ENCODE peak calls at places on chromosomes 4 and X, in four cellular contexts. One of them, this sample, is unnamed. For H3K4me1, the result is how much of the 10 kb centered on the place peaks cover.

GRCh38 chr4:88147799-88148217 is 10.6 kb downstream of the ABCG2 start:
- DNase-seq in right cardiac atrium: no peak
- DNase-seq in lower lobe of right lung: no peak
- DNase-seq in cardiac muscle cell: no peak
- DNase-seq in this sample: no peak

GRCh38 chrX:25810202-25810601 is 327.9 kb upstream of the MAGEB18 start:
- DNase-seq in right cardiac atrium: no peak
- DNase-seq in lower lobe of right lung: no peak
- DNase-seq in cardiac muscle cell: peak
- DNase-seq in this sample: no peak

GRCh38 chr4:156949373-156949814 is 22.2 kb downstream of the PDGFC start:
- DNase-seq in right cardiac atrium: no peak
- DNase-seq in lower lobe of right lung: no peak
- DNase-seq in cardiac muscle cell: peak
- DNase-seq in this sample: no peak

GRCh38 chr4:45453258-45453841 is 670.5 kb downstream of the GABRG1 start:
- DNase-seq in right cardiac atrium: no peak
- DNase-seq in lower lobe of right lung: no peak
- DNase-seq in cardiac muscle cell: peak
- DNase-seq in this sample: no peak

GRCh38 chr4:110518889-110519490 is 43.0 kb downstream of the ENPEP start:
- DNase-seq in right cardiac atrium: no peak
- DNase-seq in lower lobe of right lung: no peak
- DNase-seq in cardiac muscle cell: peak
- DNase-seq in this sample: no peak

GRCh38 chr4:154838155-154838554 is 57.1 kb downstream of the RBM46 start:
- DNase-seq in right cardiac atrium: no peak
- DNase-seq in lower lobe of right lung: no peak
- DNase-seq in cardiac muscle cell: no peak
- DNase-seq in this sample: no peak

GRCh38 chr4:82957045-82957444 is 53.6 kb downstream of the LIN54 start:
- DNase-seq in right cardiac atrium: no peak
- DNase-seq in lower lobe of right lung: no peak
- DNase-seq in cardiac muscle cell: no peak
- DNase-seq in this sample: no peak

GRCh38 chr4:174084542-174084941 is 198.9 kb downstream of the FBXO8 start:
- DNase-seq in right cardiac atrium: no peak
- DNase-seq in lower lobe of right lung: no peak
- DNase-seq in cardiac muscle cell: peak
- DNase-seq in this sample: no peak

GRCh38 chrX:79270401-79270800 is 96.7 kb downstream of the ITM2A start:
- DNase-seq in right cardiac atrium: peak
- DNase-seq in lower lobe of right lung: peak
- DNase-seq in cardiac muscle cell: peak
- DNase-seq in this sample: peak

GRCh38 chr4:176270669-176271068 is 1.6 kb upstream of the ASB5 start:
- DNase-seq in right cardiac atrium: no peak
- DNase-seq in lower lobe of right lung: no peak
- DNase-seq in cardiac muscle cell: peak
- DNase-seq in this sample: no peak

GRCh38 chr4:184444215-184444952 is 30.0 kb downstream of the IRF2 start:
- DNase-seq in right cardiac atrium: no peak
- DNase-seq in lower lobe of right lung: no peak
- DNase-seq in cardiac muscle cell: no peak
- DNase-seq in this sample: no peak

GRCh38 chrX:2224597-2225235 is 276.1 kb downstream of the DHRSX start:
- DNase-seq in right cardiac atrium: no peak
- DNase-seq in lower lobe of right lung: no peak
- DNase-seq in cardiac muscle cell: no peak
- DNase-seq in this sample: no peak

GRCh38 chr4:156154978-156155377 is 201.3 kb upstream of the CTSO start:
- DNase-seq in right cardiac atrium: no peak
- DNase-seq in lower lobe of right lung: no peak
- DNase-seq in cardiac muscle cell: peak
- DNase-seq in this sample: no peak

GRCh38 chr4:134777626-134778025 is 576.0 kb upstream of the PABPC4L start:
- DNase-seq in right cardiac atrium: no peak
- DNase-seq in lower lobe of right lung: no peak
- DNase-seq in cardiac muscle cell: peak
- DNase-seq in this sample: no peak

GRCh38 chr4:6359536-6360308 is 90.1 kb downstream of the WFS1 start:
- DNase-seq in right cardiac atrium: no peak
- DNase-seq in lower lobe of right lung: no peak
- DNase-seq in cardiac muscle cell: no peak
- DNase-seq in this sample: no peak

GRCh38 chr4:19167321-19167720 is 1084.4 kb upstream of the SLIT2 start:
- DNase-seq in right cardiac atrium: no peak
- DNase-seq in lower lobe of right lung: no peak
- DNase-seq in cardiac muscle cell: no peak
- DNase-seq in this sample: no peak

GRCh38 chr4:82984459-82984858 is 26.2 kb downstream of the LIN54 start:
- DNase-seq in right cardiac atrium: no peak
- DNase-seq in lower lobe of right lung: no peak
- DNase-seq in cardiac muscle cell: peak
- DNase-seq in this sample: no peak

GRCh38 chrX:31092476-31092875 is 20.6 kb upstream of the FTHL17 start:
- DNase-seq in right cardiac atrium: no peak
- DNase-seq in lower lobe of right lung: no peak
- DNase-seq in cardiac muscle cell: peak
- DNase-seq in this sample: no peak

GRCh38 chr4:154467886-154468285 is 23.7 kb downstream of the DCHS2 start:
- DNase-seq in right cardiac atrium: no peak
- DNase-seq in lower lobe of right lung: no peak
- DNase-seq in cardiac muscle cell: no peak
- DNase-seq in this sample: no peak

GRCh38 chrX:21683910-21684309 is 25.8 kb upstream of the KLHL34 start:
- DNase-seq in right cardiac atrium: no peak
- DNase-seq in lower lobe of right lung: no peak
- DNase-seq in cardiac muscle cell: no peak
- DNase-seq in this sample: no peak

GRCh38 chr4:107622006-107622405 is 98.0 kb downstream of the PAPSS1 start:
- DNase-seq in right cardiac atrium: no peak
- DNase-seq in lower lobe of right lung: no peak
- DNase-seq in cardiac muscle cell: no peak
- DNase-seq in this sample: no peak

GRCh38 chr4:167119392-167119791 is 114.9 kb downstream of the SPOCK3 start:
- DNase-seq in right cardiac atrium: no peak
- DNase-seq in lower lobe of right lung: no peak
- DNase-seq in cardiac muscle cell: no peak
- DNase-seq in this sample: no peak

GRCh38 chr4:163790231-163790630 is 295.7 kb downstream of the TMA16 start:
- DNase-seq in right cardiac atrium: no peak
- DNase-seq in lower lobe of right lung: no peak
- DNase-seq in cardiac muscle cell: no peak
- DNase-seq in this sample: no peak

GRCh38 chrX:138925330-138925729 is 213.8 kb upstream of the FGF13 start:
- DNase-seq in right cardiac atrium: no peak
- DNase-seq in lower lobe of right lung: no peak
- DNase-seq in cardiac muscle cell: peak
- DNase-seq in this sample: no peak

GRCh38 chr4:81852031-81852715 is 380.5 kb upstream of the RASGEF1B start:
- DNase-seq in right cardiac atrium: no peak
- DNase-seq in lower lobe of right lung: no peak
- DNase-seq in cardiac muscle cell: no peak
- DNase-seq in this sample: no peak

GRCh38 chrX:8879750-8880149 is 78.6 kb upstream of the FAM9A start:
- DNase-seq in right cardiac atrium: no peak
- DNase-seq in lower lobe of right lung: peak
- DNase-seq in cardiac muscle cell: peak
- DNase-seq in this sample: peak

GRCh38 chr4:7928711-7929505 is 10.8 kb downstream of the AFAP1 start:
- DNase-seq in right cardiac atrium: no peak
- DNase-seq in lower lobe of right lung: no peak
- DNase-seq in cardiac muscle cell: no peak
- DNase-seq in this sample: no peak

GRCh38 chrX:65476564-65476963 is 58.0 kb downstream of the LAS1L start:
- DNase-seq in right cardiac atrium: no peak
- DNase-seq in lower lobe of right lung: no peak
- DNase-seq in cardiac muscle cell: no peak
- DNase-seq in this sample: no peak

GRCh38 chrX:24371391-24371972 is 11.0 kb downstream of the SUPT20HL1 start:
- DNase-seq in right cardiac atrium: peak
- DNase-seq in lower lobe of right lung: no peak
- DNase-seq in cardiac muscle cell: peak
- DNase-seq in this sample: no peak

GRCh38 chr4:186725422-186726149 is 1.9 kb upstream of the FAT1 start:
- DNase-seq in right cardiac atrium: peak
- DNase-seq in lower lobe of right lung: peak
- DNase-seq in cardiac muscle cell: peak
- DNase-seq in this sample: peak
- H3K4me3 ChIP-seq in right cardiac atrium: peak
- H3K4me3 ChIP-seq in lower lobe of right lung: peak
- H3K4me3 ChIP-seq in cardiac muscle cell: peak
- H3K4me3 ChIP-seq in this sample: peak

GRCh38 chrX:148867596-148867995 is 367.2 kb downstream of the AFF2 start:
- DNase-seq in right cardiac atrium: no peak
- DNase-seq in lower lobe of right lung: no peak
- DNase-seq in cardiac muscle cell: no peak
- DNase-seq in this sample: no peak
- H3K4me1 ChIP-seq in right cardiac atrium: under half
- H3K4me1 ChIP-seq in lower lobe of right lung: under half
- H3K4me1 ChIP-seq in cardiac muscle cell: under half
- H3K4me1 ChIP-seq in this sample: under half

DNA sequence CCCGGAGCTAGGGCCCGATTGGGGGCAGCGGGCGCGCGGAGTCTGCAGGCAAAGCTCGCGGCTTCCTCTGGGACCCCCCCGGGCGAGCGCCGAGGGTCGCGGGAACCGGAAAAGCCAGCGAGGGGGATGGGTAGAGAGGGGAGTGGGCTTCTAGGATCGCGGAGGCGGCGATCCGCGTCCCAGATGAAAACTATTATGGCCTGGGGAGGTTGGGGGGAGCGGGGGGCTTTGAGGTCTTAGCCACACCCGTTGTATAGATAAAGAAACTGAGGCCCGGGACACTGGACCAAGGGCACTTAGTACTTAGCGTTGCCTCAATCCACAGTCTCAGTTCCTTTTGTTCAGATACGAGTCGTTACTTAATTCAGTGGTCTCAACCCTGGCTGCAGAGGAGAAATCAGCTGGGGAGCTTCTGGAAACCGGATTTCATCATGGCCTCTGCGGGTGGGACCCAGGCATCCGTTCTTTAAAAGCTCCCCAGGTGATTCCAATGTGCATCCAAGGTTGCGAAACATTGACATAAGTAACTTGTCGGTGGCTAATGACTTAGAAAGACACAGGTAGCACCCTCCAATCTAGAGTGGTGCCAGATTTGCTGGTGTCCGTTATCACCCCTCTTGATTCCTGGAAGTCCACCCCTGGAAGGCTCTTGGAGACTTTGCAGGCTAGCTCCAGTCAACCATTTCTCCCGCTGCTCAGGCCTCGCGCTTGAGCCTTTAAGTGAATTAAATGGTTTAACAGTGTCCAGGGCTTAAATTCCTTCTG is 90.7 kb downstream of the GEMIN8 start:
- DNase-seq in right cardiac atrium: no peak
- DNase-seq in lower lobe of right lung: no peak
- DNase-seq in cardiac muscle cell: no peak
- DNase-seq in this sample: no peak
- H3K4me3 ChIP-seq in right cardiac atrium: peak
- H3K4me3 ChIP-seq in lower lobe of right lung: peak
- H3K4me3 ChIP-seq in cardiac muscle cell: peak
- H3K4me3 ChIP-seq in this sample: no peak

GRCh38 chrX:45758738-45759397 is 558.2 kb upstream of the DIPK2B start:
- DNase-seq in right cardiac atrium: no peak
- DNase-seq in lower lobe of right lung: no peak
- DNase-seq in cardiac muscle cell: no peak
- DNase-seq in this sample: no peak
- H3K4me1 ChIP-seq in right cardiac atrium: under half
- H3K4me1 ChIP-seq in lower lobe of right lung: under half
- H3K4me1 ChIP-seq in cardiac muscle cell: under half
- H3K4me1 ChIP-seq in this sample: under half

GRCh38 chr4:78776729-78777555 is 792 bp downstream of the BMP2K start:
- DNase-seq in right cardiac atrium: peak
- DNase-seq in lower lobe of right lung: peak
- DNase-seq in cardiac muscle cell: peak
- DNase-seq in this sample: peak

GRCh38 chr4:78776031-78776728 is at the start of gene BMP2K:
- DNase-seq in right cardiac atrium: peak
- DNase-seq in lower lobe of right lung: peak
- DNase-seq in cardiac muscle cell: peak
- DNase-seq in this sample: peak

GRCh38 chr4:78774395-78774794 is 1.8 kb upstream of the BMP2K start:
- DNase-seq in right cardiac atrium: no peak
- DNase-seq in lower lobe of right lung: no peak
- DNase-seq in cardiac muscle cell: no peak
- DNase-seq in this sample: no peak

GRCh38 chr4:78777556-78777900 is 1.4 kb downstream of the BMP2K start:
- DNase-seq in right cardiac atrium: no peak
- DNase-seq in lower lobe of right lung: no peak
- DNase-seq in cardiac muscle cell: no peak
- DNase-seq in this sample: no peak

DNA sequence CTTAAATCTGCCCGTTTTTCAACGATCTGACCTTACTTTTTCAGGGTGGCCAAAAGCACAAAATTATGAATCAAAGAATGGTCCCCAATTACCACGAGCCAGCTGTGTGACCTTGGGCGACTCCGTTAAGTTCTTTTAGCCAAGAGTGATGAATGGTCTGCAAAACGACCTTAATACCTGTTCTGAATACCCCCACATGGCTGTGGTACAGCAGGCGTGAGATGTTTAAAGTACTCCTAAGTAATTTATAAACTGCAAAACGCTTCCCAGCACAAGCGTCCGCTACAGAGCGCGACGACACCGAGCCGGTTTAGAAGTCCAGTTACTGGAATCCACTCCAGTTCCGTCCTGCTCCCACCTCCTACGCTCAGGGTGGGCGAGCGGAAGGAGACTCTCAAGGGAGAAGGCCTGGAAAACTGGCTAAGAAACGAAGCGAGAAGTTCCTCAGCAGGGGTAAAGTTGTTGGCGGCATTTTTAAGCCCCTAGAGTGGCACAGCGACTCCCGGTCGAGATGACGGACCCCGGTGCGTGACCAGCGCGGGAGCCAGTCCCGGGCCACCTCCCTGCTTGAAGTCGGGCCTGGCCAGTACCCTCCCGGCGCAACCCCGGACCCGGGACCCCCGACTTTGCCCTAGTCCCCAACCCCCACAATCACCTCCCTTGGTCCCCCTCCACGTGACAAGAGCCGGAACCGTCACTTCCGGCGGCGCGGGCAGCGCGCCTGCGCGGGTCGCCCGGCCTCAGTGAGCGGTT is 696 bp upstream of the BMP2K start:
- DNase-seq in right cardiac atrium: peak
- DNase-seq in lower lobe of right lung: peak
- DNase-seq in cardiac muscle cell: peak
- DNase-seq in this sample: peak
- H3K4me3 ChIP-seq in right cardiac atrium: peak
- H3K4me3 ChIP-seq in lower lobe of right lung: peak
- H3K4me3 ChIP-seq in cardiac muscle cell: peak
- H3K4me3 ChIP-seq in this sample: peak

GRCh38 chrX:369563-370101 is 17.1 kb downstream of the PPP2R3B start:
- DNase-seq in right cardiac atrium: no peak
- DNase-seq in lower lobe of right lung: no peak
- DNase-seq in cardiac muscle cell: no peak
- DNase-seq in this sample: no peak
- H3K4me1 ChIP-seq in right cardiac atrium: under half
- H3K4me1 ChIP-seq in lower lobe of right lung: under half
- H3K4me1 ChIP-seq in cardiac muscle cell: half or more
- H3K4me1 ChIP-seq in this sample: under half